ENCODE peak calls at places on chromosomes 16 and 17, in seven cellular contexts. Q, E, O, W, K, J and H are unnamed samples.
A peak's percentile ranks its signal among the peaks of the same experiment; 100 is the strongest.

GRCh38 chr16:56667581-56668571 is at the start of gene MT1G:
- DNase-seq in Q (peak; percentile 85), E (peak; percentile 68), O (no peak), W (no peak), K (peak; percentile 84), J (peak; percentile 58), H (peak; percentile 83)

GRCh38 chr17:20922128-20922670 is 120.6 kb downstream of the USP22 start:
- DNase-seq in Q (no peak), E (peak; percentile 21), O (no peak), W (no peak), K (no peak), J (no peak), H (peak; percentile 34)

GRCh38 chr17:59221159-59221847 is 992 bp downstream of the GDPD1 start:
- DNase-seq in Q (no peak), E (no peak), O (no peak), W (no peak), K (no peak), J (no peak), H (no peak)

GRCh38 chr16:49575352-49576172 is 202.0 kb downstream of the C16orf78 start:
- DNase-seq in Q (no peak), E (no peak), O (no peak), W (peak; percentile 40), K (peak; percentile 70), J (peak; percentile 54), H (peak; percentile 72)

GRCh38 chr17:2965621-2966275 is 97.7 kb downstream of the OR1D5 start:
- DNase-seq in Q (no peak), E (no peak), O (no peak), W (no peak), K (no peak), J (no peak), H (no peak)

GRCh38 chr17:3335876-3336275 is 37.7 kb upstream of the OR3A1 start:
- DNase-seq in Q (no peak), E (no peak), O (no peak), W (no peak), K (no peak), J (peak; percentile 15), H (no peak)

GRCh38 chr16:16162591-16162990 is 60.7 kb downstream of the ABCC6 start:
- DNase-seq in Q (no peak), E (no peak), O (no peak), W (no peak), K (peak; percentile 16), J (no peak), H (no peak)

GRCh38 chr16:70638814-70639792 is 7.3 kb upstream of the IL34 start:
- DNase-seq in Q (no peak), E (no peak), O (no peak), W (no peak), K (no peak), J (no peak), H (peak; percentile 18)

GRCh38 chr17:83125515-83126274 is 46.3 kb downstream of the METRNL start:
- DNase-seq in Q (peak; percentile 74), E (no peak), O (no peak), W (peak; percentile 65), K (peak; percentile 68), J (no peak), H (peak; percentile 72)

GRCh38 chr16:87789437-87790277 is 23.9 kb upstream of the KLHDC4 start:
- DNase-seq in Q (no peak), E (no peak), O (no peak), W (no peak), K (no peak), J (no peak), H (no peak)

GRCh38 chr17:47720754-47721533 is 12.1 kb upstream of the TBX21 start:
- DNase-seq in Q (peak; percentile 86), E (no peak), O (peak; percentile 66), W (no peak), K (no peak), J (peak; percentile 81), H (no peak)

GRCh38 chr16:73163238-73163795 is 115.4 kb upstream of the ZFHX3 start:
- DNase-seq in Q (no peak), E (no peak), O (no peak), W (no peak), K (no peak), J (no peak), H (no peak)

GRCh38 chr17:69485901-69486643 is 71.6 kb downstream of the MAP2K6 start:
- DNase-seq in Q (no peak), E (no peak), O (no peak), W (no peak), K (no peak), J (no peak), H (no peak)

GRCh38 chr16:71930013-71930563 is 34.8 kb downstream of the IST1 start:
- DNase-seq in Q (no peak), E (no peak), O (no peak), W (no peak), K (no peak), J (no peak), H (no peak)

GRCh38 chr17:80882323-80882722 is 109.3 kb upstream of the CHMP6 start:
- DNase-seq in Q (peak; percentile 57), E (no peak), O (no peak), W (no peak), K (peak; percentile 60), J (no peak), H (no peak)

GRCh38 chr16:88566158-88566557 is 4.0 kb upstream of the ZC3H18 start:
- DNase-seq in Q (no peak), E (no peak), O (no peak), W (no peak), K (peak; percentile 3), J (peak; percentile 36), H (peak; percentile 28)

DNA sequence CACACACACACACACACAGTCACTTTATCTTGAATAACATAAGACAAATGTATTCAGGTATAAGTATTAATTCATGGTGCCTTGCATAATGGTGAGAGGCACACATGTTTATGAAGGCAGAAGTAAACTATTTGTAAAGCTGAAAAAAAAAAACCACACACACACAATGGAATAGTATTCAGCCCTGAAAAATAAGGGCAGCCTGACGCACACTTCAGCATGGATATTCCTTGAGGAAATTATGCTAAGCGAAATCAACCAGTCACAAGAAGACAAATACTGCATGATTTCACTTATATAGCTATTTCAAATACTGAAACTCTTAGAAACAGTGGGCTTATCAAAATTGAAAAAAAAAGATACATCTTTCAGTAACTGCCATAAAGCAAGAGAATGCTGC is 200.2 kb upstream of the RBFOX1 start:
- DNase-seq in Q (no peak), E (no peak), O (no peak), W (no peak), K (no peak), J (no peak), H (no peak)
- H3K4me3 ChIP-seq in Q (no peak overlapping the region), E (no peak overlapping the region), O (no peak overlapping the region), W (no peak overlapping the region), K (no peak overlapping the region), J (no peak overlapping the region), H (no peak overlapping the region)

DNA sequence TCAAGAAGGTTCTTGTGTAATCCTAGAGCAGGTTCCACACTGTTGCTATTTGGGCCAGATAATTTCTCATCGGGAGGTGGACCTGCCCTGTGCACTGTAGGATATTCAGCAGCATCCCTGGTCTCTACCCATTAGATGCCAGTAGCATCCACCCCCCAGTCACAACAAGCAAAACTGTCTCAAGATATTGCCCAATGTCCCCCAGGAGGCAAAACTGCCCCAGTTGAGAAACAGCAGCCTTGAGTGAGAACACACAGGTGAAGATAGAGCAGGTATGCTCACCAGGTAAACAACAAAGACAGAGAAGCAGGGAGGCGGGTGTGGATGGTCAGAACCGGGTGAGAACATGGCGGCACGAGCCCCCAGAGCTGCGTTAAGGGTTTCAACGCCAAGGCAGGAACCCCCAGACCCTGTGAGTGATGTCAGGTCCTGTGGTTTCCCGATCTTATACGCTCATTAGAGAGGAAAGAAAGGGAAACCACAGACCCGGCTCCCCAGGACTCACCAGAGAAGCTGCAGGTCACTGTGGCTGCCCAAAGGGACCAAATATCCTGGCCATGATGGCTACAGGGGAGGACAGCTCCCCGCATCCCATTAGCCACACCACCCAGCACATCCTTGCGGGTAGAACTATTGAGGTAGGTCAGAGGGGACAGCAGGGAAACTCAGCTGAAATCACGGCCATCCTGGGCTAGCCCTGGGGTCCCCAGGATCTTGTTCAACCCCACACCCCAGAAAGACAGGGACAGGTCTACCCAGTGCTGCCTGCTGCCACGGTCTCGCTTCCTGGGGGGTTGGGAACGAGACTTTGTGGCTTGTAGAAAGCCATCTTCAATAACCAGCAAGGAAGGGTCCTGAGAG is 21.2 kb downstream of the CDC42EP4 start:
- DNase-seq in Q (no peak), E (no peak), O (no peak), W (no peak), K (no peak), J (no peak), H (peak; percentile 38)
- H3K27ac ChIP-seq in Q (peak overlapping the region; percentile 90), E (peak overlapping the region; percentile 77), O (no peak overlapping the region), W (peak overlapping the region; percentile 99), K (peak overlapping the region; percentile 99), J (no peak overlapping the region), H (peak overlapping the region; percentile 90)

GRCh38 chr16:85583491-85584181 is 29.5 kb upstream of the GSE1 start:
- DNase-seq in Q (no peak), E (no peak), O (peak; percentile 17), W (no peak), K (no peak), J (no peak), H (no peak)
- H3K4me1 ChIP-seq in Q (no peaks in the 10 kb centered on the region), E (peaks cover 15% of the 10 kb centered on the region), O (peaks cover 26% of the 10 kb centered on the region), W (peaks cover 5% of the 10 kb centered on the region), K (no peaks in the 10 kb centered on the region), J (peaks cover 95% of the 10 kb centered on the region), H (peaks cover 8% of the 10 kb centered on the region)

DNA sequence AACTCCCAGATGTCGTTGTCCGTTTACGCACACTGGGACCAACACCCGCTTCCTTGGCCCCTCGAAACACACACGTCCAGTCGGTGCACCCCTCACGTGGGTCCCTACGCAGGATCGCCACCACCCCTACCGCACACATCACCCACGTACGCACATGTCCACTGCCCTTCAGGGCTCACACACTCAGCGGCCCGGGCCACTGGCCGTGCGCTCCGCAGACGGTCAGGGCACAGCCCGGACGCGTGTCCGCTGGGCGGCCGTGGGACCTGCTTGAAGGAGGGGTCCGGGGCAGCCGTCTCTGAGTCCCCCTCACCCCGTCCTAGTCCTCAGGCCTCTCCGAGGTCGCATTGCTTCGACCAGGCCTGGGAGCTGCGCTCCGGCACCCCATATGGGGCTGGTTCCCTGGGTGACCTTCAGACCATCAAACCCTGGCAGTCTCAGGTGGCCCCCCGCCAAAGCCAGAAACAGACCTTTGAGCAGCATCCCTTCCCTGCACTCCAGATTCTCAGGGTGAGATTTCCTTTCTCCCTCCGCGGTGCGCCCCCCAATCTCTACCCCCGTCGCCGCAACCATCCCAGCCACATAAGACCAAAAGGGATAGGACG is 910 bp upstream of the GPRC5B start:
- DNase-seq in Q (no peak), E (peak; percentile 25), O (no peak), W (peak; percentile 28), K (no peak), J (peak; percentile 30), H (peak; percentile 27)
- H3K4me3 ChIP-seq in Q (peak overlapping the region; percentile 50), E (peak overlapping the region; percentile 92), O (peak overlapping the region; percentile 72), W (peak overlapping the region; percentile 82), K (peak overlapping the region; percentile 95), J (peak overlapping the region; percentile 83), H (peak overlapping the region; percentile 71)

GRCh38 chr17:74995847-74996246 is 8.4 kb downstream of the CDR2L start:
- DNase-seq in Q (no peak), E (no peak), O (no peak), W (no peak), K (no peak), J (no peak), H (no peak)
- H3K27ac ChIP-seq in Q (no peak overlapping the region), E (no peak overlapping the region), O (no peak overlapping the region), W (no peak overlapping the region), K (no peak overlapping the region), J (no peak overlapping the region), H (no peak overlapping the region)